ENCODE peak calls at places on chromosomes 2 and 18, in four cellular contexts. Y is A549, T is IMR-90, P is K562. Q is an unnamed sample.

GRCh38 chr2:104429978-104430740 is 423.8 kb upstream of the POU3F3 start:
- DNase-seq in Y (no peak), T (no peak), P (no peak), Q (no peak)

GRCh38 chr2:214341636-214342035 is 69.2 kb upstream of the VWC2L start:
- DNase-seq in T (peak; percentile 3), Y (no peak), P (no peak), Q (no peak)

GRCh38 chr2:191245869-191246531 is 796 bp downstream of the MYO1B start:
- DNase-seq in P (no peak), Y (peak; percentile 71), T (peak; percentile 75), Q (peak; percentile 61)

GRCh38 chr18:79547413-79548076 is 132.1 kb upstream of the CTDP1 start:
- DNase-seq in T (no peak), Y (no peak), P (no peak), Q (no peak)

GRCh38 chr2:106192752-106193490 is 1.2 kb downstream of the UXS1 start:
- DNase-seq in T (peak; percentile 87), Y (peak; percentile 45), P (no peak), Q (peak; percentile 26)

GRCh38 chr2:150076281-150076680 is 411.2 kb downstream of the RND3 start:
- DNase-seq in T (peak; percentile 82), P (no peak), Y (peak; percentile 24), Q (no peak)

GRCh38 chr2:172431428-172431827 is 4.0 kb downstream of the ITGA6 start:
- DNase-seq in Y (no peak), P (no peak), T (no peak), Q (no peak)

GRCh38 chr2:160970052-160970846 is 190.0 kb upstream of the TANK start:
- DNase-seq in T (peak; percentile 82), P (no peak), Y (peak; percentile 85), Q (peak; percentile 46)

GRCh38 chr2:73069855-73070650 is 1.5 kb downstream of the SFXN5 start:
- DNase-seq in P (peak; percentile 42), T (peak; percentile 34), Y (no peak), Q (no peak)

GRCh38 chr18:34661464-34662087 is 48.5 kb upstream of the DTNA start:
- DNase-seq in T (peak; percentile 51), Y (peak; percentile 29), P (peak; percentile 63), Q (peak; percentile 86)

GRCh38 chr18:13551841-13552733 is 174.3 kb downstream of the FAM210A start:
- DNase-seq in Y (no peak), T (no peak), P (no peak), Q (no peak)

GRCh38 chr2:189287982-189288494 is 108.5 kb upstream of the COL5A2 start:
- DNase-seq in T (peak; percentile 91), Y (peak; percentile 85), P (no peak), Q (peak; percentile 10)

GRCh38 chr2:16604236-16604635 is 61.4 kb downstream of the CYRIA start:
- DNase-seq in T (no peak), P (no peak), Y (no peak), Q (no peak)

GRCh38 chr2:216756435-216756834 is 61.1 kb upstream of the IGFBP5 start:
- DNase-seq in Y (no peak), T (no peak), P (no peak), Q (no peak)

GRCh38 chr18:72868666-72869661 is 1.2 kb upstream of the NETO1 start:
- DNase-seq in Y (no peak), P (no peak), T (no peak), Q (no peak)

GRCh38 chr18:9673296-9674251 is 34.5 kb upstream of the RAB31 start:
- DNase-seq in P (no peak), T (peak; percentile 58), Y (peak; percentile 97), Q (no peak)
- TF ChIP-seq BHLHE40 in P (peak; percentile 9), T (no peak), Y (no peak), Q (no peak)

DNA sequence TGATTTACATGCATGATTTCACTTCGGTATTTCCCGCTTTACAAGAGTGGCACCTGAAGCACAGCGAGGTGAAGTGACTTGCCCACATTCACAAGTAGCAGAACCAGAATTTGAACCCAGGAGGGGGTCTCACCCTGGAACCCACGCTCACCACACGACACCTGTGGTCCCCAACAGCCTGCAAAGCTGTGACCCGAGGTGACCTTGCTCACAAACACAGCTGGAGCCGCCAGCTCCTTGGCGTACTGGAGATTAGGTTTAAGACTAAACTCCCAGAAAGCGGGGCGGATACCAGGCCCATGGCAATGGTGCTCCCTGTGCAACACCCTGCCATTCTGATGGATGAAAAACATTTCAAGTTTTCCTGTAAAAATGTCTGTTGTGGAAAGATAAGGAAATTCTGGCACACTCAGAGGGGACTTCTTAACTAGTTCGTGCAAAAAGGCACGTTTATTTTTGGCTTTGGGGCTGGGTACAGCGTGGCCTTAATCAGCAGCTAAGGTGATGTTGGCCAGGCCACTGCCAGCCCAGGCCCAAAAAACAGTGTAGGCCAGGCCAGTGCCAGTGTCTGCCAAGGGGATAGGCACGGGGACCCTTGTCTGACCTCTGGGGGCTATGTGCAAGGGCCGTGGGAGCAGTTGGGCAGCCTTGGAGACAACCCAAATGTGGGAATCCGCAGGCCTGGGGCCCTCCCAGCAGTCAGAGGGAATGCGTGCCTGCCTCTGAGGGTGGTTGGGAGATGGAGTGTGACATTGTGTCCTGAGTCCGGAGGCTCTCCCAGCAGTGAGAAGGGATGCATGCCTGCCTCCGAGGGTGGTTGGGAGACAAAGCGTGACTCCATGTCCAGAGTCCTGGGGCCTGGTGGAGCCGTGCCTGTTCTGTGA is 184.9 kb upstream of the HS6ST1 start:
- DNase-seq in T (no peak), Y (no peak), P (no peak), Q (no peak)
- TF ChIP-seq BHLHE40 in T (no peak), Y (no peak), P (no peak), Q (no peak)

GRCh38 chr2:240204431-240205276 is 64.2 kb upstream of the OTOS start:
- DNase-seq in T (no peak), Y (no peak), P (no peak), Q (no peak)

GRCh38 chr2:240205348-240205747 is 64.9 kb upstream of the OTOS start:
- DNase-seq in T (peak; percentile 77), Y (peak; percentile 45), P (no peak), Q (no peak)

GRCh38 chr2:240202616-240203015 is 62.2 kb upstream of the OTOS start:
- DNase-seq in T (no peak), P (no peak), Y (no peak), Q (no peak)

GRCh38 chr2:240203031-240203841 is 62.8 kb upstream of the OTOS start:
- DNase-seq in T (no peak), P (no peak), Y (no peak), Q (no peak)

DNA sequence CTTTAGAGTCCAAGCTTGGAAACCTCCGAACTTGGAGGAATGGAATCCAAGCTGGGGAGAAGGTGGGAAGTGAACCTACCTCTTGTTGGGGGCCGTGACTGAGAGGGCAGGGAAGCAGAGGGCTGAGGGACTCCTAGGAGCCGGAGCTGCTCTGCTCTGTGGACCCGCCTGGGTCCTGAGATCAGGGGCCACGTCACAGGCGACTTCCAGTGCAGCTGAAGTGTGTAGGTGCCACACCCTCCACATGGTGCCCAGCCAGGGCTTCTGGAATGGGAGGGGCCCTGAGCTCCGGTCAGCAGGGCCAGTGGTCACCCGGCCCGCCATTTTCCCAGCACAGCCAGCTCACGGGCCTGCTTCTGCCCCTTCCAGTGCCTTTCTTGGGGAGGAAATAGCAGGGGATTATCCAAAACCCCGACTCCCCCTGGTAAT is 63.4 kb upstream of the OTOS start:
- DNase-seq in Y (no peak), T (no peak), P (no peak), Q (no peak)
- TF ChIP-seq BHLHE40 in Y (no peak), T (no peak), P (no peak), Q (no peak)

DNA sequence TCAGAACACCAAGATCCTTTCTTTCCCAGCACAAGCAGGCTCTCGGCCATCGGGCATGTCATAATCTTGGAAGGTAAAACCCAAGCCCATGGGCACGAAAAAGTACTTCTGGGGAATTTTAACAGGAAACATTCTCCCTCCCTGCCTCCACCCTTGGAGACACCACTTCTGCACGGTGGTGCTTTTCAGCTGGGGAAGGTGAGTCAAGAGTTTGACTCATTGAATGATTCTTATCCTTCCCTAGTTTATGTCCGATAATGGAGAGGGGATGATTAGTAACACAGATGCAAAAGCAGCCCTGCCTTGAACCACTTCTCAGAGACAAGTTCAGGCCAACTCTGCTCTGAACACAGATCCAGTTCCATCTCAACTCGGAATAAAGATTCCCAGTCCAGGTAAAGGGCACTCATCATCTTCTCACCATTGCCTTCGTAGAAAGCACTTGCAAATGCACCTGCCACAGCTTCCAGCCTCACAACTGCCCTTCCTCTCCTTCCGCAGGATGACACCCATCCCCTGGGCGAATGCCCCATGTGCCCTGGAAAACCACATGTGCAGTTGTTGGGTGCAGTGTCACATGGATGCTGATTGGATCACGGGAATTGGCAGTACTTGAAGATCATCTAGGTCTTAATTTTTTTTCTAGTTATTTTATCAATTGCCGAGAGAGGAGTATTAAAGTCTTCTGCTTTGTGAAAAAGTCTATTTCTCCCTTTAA is 136.2 kb downstream of the PXDN start:
- DNase-seq in Y (no peak), T (peak; percentile 71), P (no peak), Q (no peak)
- TF ChIP-seq BHLHE40 in Y (no peak), T (no peak), P (no peak), Q (no peak)

DNA sequence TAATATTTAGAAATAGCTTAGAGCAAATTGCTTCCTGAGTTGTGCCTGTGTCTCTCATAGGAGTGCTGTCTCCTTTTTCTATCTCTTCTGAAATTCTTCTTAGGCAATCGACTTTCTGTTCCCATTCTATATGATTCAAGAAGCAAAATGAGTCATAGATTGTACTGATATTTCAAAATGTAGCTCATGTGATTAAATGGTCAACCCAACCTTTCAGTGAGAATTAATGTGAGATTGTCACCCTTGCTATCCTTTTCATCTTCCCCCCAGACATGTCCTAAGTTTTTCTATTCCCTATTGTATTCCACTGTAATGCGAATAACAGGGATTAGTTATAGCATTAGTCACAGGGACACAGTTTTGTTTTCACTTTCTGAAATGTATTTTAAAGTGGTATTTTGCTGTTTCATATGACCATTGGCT is 413.6 kb downstream of the THSD7B start:
- DNase-seq in P (no peak), T (no peak), Y (no peak), Q (no peak)
- TF ChIP-seq BHLHE40 in P (no peak), T (no peak), Y (no peak), Q (no peak)

GRCh38 chr2:146602856-146603255 is 1242.0 kb upstream of the ACVR2A start:
- DNase-seq in P (no peak), T (peak; percentile 52), Y (no peak), Q (no peak)
- TF ChIP-seq BHLHE40 in P (no peak), T (no peak), Y (no peak), Q (no peak)

Q was measured in HEK293T.